ENCODE peak calls at places on chromosomes 1 and 21, in five cellular contexts. M is A549, A is HepG2, N is K562, I is GM12878. R is an unnamed sample.

GRCh38 chr1:234849824-234850223 is 239.8 kb upstream of the IRF2BP2 start:
- DNase-seq in I (no peak), A (no peak), N (no peak), M (no peak), R (no peak)

GRCh38 chr1:7768583-7768982 is 2.5 kb upstream of the VAMP3 start:
- DNase-seq in A (no peak), N (no peak), I (no peak), M (peak; percentile 12), R (no peak)

GRCh38 chr1:166395729-166396128 is 228.9 kb upstream of the FAM78B start:
- DNase-seq in I (no peak), A (no peak), M (no peak), N (no peak), R (no peak)

GRCh38 chr1:226882631-226883409 is 12.4 kb downstream of the PSEN2 start:
- DNase-seq in M (no peak), I (peak; percentile 86), N (no peak), A (no peak), R (no peak)

GRCh38 chr21:17462276-17462981 is 50.4 kb upstream of the CXADR start:
- DNase-seq in N (no peak), I (no peak), M (peak; percentile 25), A (peak; percentile 98), R (no peak)

GRCh38 chr1:207282049-207282448 is 39.4 kb upstream of the CD55 start:
- DNase-seq in A (no peak), I (no peak), N (no peak), M (no peak), R (no peak)

GRCh38 chr1:58816747-58817221 is 32.9 kb upstream of the JUN start:
- DNase-seq in N (no peak), A (no peak), M (no peak), I (no peak), R (no peak)

GRCh38 chr1:208157769-208158168 is 86.4 kb downstream of the PLXNA2 start:
- DNase-seq in M (no peak), I (no peak), A (no peak), N (no peak), R (no peak)

GRCh38 chr21:17585875-17586450 is 26.7 kb downstream of the BTG3 start:
- DNase-seq in M (peak; percentile 5), N (peak; percentile 58), A (peak; percentile 41), I (no peak), R (peak; percentile 61)

GRCh38 chr1:15026114-15026483 is 127.4 kb upstream of the TMEM51 start:
- DNase-seq in I (no peak), N (no peak), A (no peak), M (no peak), R (no peak)

GRCh38 chr1:15029036-15029435 is 124.5 kb upstream of the TMEM51 start:
- DNase-seq in N (no peak), I (no peak), A (no peak), M (no peak), R (no peak)

GRCh38 chr1:15029786-15030185 is 123.8 kb upstream of the TMEM51 start:
- DNase-seq in N (no peak), M (no peak), A (no peak), I (no peak), R (peak; percentile 30)

GRCh38 chr1:15028117-15028516 is 125.4 kb upstream of the TMEM51 start:
- DNase-seq in M (no peak), I (no peak), A (no peak), N (no peak), R (no peak)

GRCh38 chr1:15027515-15027948 is 126.0 kb upstream of the TMEM51 start:
- DNase-seq in I (no peak), N (peak; percentile 76), M (peak; percentile 64), A (peak; percentile 56), R (peak; percentile 82)
- TF ChIP-seq JUNB in I (no peak), N (no peak), M (no peak), A (no peak), R (no peak)

GRCh38 chr1:45340816-45341215 is 576 bp upstream of the MUTYH start:
- DNase-seq in M (no peak), N (peak; percentile 67), I (no peak), A (peak; percentile 18), R (peak; percentile 26)
- TF ChIP-seq JUNB in M (no peak), N (no peak), I (no peak), A (no peak), R (no peak)

GRCh38 chr21:46542588-46543092 is 62.2 kb downstream of the S100B start:
- DNase-seq in N (no peak), M (no peak), I (no peak), A (no peak), R (no peak)
- TF ChIP-seq JUNB in N (no peak), M (no peak), I (no peak), A (no peak), R (no peak)

GRCh38 chr1:243756529-243756928 is 93.5 kb downstream of the AKT3 start:
- DNase-seq in A (no peak), I (no peak), N (no peak), M (no peak), R (no peak)
- TF ChIP-seq JUNB in A (no peak), I (no peak), N (no peak), M (no peak), R (no peak)

GRCh38 chr21:9735421-9735961 is 785.9 kb upstream of the TPTE start:
- DNase-seq in N (no peak), I (no peak), A (no peak), M (no peak), R (no peak)

DNA sequence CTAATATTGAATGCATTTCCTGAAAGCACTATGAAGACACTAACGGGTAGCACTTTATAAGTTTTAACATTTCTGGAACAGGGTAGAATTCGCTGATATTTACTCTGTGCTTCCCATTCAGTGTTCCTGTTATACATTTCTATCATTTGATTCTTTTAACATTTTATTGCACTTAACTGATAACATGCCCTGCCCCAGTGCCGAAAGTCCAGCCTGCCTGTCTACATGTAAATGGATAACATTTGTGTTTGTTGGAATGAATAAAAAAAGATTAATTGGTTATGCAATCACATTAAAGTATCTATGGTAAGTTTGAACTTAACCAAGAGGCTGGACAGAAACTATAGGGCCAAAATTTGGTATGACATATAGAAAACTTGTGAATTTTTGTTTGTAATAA is 790.5 kb upstream of the TPTE start:
- DNase-seq in M (no peak), A (no peak), I (no peak), N (no peak), R (no peak)
- TF ChIP-seq JUNB in M (no peak), A (no peak), I (no peak), N (no peak), R (no peak)

GRCh38 chr1:219904934-219905333 is 23.4 kb downstream of the SLC30A10 start:
- DNase-seq in M (no peak), I (no peak), N (peak; percentile 71), A (no peak), R (no peak)

GRCh38 chr1:219900882-219901281 is 27.5 kb downstream of the SLC30A10 start:
- DNase-seq in I (no peak), M (no peak), A (no peak), N (no peak), R (no peak)

GRCh38 chr1:219903353-219903871 is 24.9 kb downstream of the SLC30A10 start:
- DNase-seq in M (no peak), A (no peak), N (peak; percentile 61), I (no peak), R (no peak)

GRCh38 chr1:219905524-219905923 is 22.8 kb downstream of the SLC30A10 start:
- DNase-seq in N (no peak), I (no peak), A (no peak), M (no peak), R (no peak)

DNA sequence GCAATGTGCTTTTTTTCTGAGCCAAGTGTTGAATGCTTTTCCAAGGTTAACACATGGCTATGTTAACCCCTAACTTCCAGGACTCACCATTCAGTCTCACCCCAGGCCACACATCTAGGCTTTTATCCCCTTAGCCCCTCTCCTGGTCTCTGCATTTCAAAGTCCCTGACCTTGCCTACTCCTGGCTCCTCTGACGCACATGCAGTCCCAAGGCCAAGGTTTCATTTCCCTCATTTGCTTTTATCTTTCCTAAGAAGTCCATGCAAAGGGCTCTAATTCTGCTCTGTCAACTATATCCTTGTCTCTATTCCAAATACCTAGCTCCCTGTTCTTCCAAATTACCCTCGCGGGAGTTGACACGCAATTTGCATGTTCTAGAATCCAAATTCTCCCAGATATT is 25.4 kb downstream of the SLC30A10 start:
- DNase-seq in N (no peak), A (no peak), M (no peak), I (no peak), R (no peak)
- TF ChIP-seq JUNB in N (no peak), A (no peak), M (no peak), I (no peak), R (no peak)

DNA sequence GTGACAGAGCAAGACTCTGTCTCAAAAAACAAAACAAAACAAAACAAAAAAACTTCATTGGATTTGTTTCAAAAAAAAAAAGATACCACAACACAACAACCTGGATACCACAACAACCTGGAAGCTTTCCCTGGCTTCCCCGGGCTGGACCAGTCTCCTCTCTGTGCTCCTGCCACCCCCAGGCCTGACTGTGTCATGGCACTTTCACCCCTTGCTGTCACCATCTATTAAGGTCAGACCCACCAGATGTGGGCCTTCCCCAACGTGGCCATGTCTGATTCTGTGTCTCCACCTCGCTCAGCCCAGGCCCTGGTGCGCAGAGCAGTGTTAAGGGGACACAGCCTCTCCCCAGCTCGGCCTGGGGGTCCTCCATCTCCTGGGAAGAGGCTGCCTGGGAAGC is 28.3 kb upstream of the ACOT11 start:
- DNase-seq in I (no peak), A (no peak), M (peak; percentile 47), N (no peak), R (peak; percentile 80)
- TF ChIP-seq JUNB in I (no peak), A (no peak), M (no peak), N (no peak), R (no peak)

GRCh38 chr1:24929091-24929875 is 793 bp downstream of the RUNX3 start:
- DNase-seq in A (no peak), I (no peak), N (no peak), M (peak; percentile 15), R (peak; percentile 61)

GRCh38 chr1:24929876-24930702 is at the start of gene RUNX3:
- DNase-seq in I (peak; percentile 76), A (no peak), M (peak; percentile 85), N (no peak), R (peak; percentile 79)

GRCh38 chr1:24927473-24927872 is 2.6 kb downstream of the RUNX3 start:
- DNase-seq in I (no peak), A (no peak), N (no peak), M (no peak), R (no peak)

GRCh38 chr1:24927886-24928630 is 2.0 kb downstream of the RUNX3 start:
- DNase-seq in N (no peak), A (no peak), M (no peak), I (no peak), R (peak; percentile 33)

DNA sequence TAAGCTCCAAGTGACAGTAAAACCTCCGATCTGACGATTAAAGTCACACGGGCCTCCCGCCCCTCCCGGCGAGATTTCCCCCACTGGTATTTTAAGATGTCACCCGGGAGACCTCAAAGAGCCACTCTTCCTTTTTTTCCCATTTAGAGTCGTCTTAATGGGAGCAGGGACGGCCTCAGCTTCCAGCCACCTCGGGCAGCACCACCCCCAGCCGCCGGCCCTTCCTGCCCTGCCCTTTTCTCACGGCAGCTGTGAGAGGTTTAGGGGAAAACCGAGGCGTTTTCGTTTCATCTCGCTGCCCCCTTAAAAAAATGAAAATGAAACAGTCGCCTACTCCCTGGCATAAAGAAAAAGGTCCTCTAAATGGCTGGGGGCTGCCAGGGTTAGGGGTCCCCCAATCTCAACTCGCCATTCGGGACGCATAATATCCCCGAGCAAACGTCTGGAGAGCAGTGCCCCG is 1.4 kb downstream of the RUNX3 start:
- DNase-seq in I (no peak), M (no peak), A (no peak), N (no peak), R (peak; percentile 60)
- TF ChIP-seq JUNB in I (no peak), M (no peak), A (no peak), N (no peak), R (no peak)

GRCh38 chr1:29635501-29636263 is 399.4 kb downstream of the PTPRU start:
- DNase-seq in A (no peak), M (no peak), N (no peak), I (no peak), R (no peak)
- TF ChIP-seq JUNB in A (no peak), M (no peak), N (no peak), I (no peak), R (no peak)